ENCODE peak calls at places on chromosomes 6 and 20, in four cellular contexts. X is AG04449, F is neuronal stem cell, E is foreskin fibroblast. M is an unnamed sample.

GRCh38 chr6:31336872-31337496 is 20.0 kb downstream of the HLA-B start:
- DNase-seq in X (no peak), F (no peak), E (no peak), M (no peak)

GRCh38 chr6:41053056-41053455 is at the start of gene APOBEC2:
- DNase-seq in X (no peak), F (no peak), E (no peak), M (no peak)

GRCh38 chr6:135144678-135145508 is 36.2 kb upstream of the MYB start:
- DNase-seq in X (no peak), F (no peak), E (peak), M (no peak)

GRCh38 chr6:26065952-26066380 is 21.3 kb upstream of the HFE start:
- DNase-seq in X (no peak), F (peak), E (peak), M (no peak)

GRCh38 chr6:118896339-118897136 is 2.6 kb downstream of the ASF1A start:
- DNase-seq in X (no peak), F (no peak), E (peak), M (no peak)

GRCh38 chr6:108746411-108746810 is 101.8 kb upstream of the ARMC2 start:
- DNase-seq in X (no peak), F (no peak), E (no peak), M (no peak)

GRCh38 chr6:29992792-29993191 is 50.5 kb downstream of the HLA-A start:
- DNase-seq in X (no peak), F (no peak), E (peak), M (no peak)

GRCh38 chr6:132993738-132994137 is 179.4 kb downstream of the RPS12 start:
- DNase-seq in X (no peak), F (no peak), E (no peak), M (no peak)

GRCh38 chr6:128515550-128516513 is 4.6 kb downstream of the PTPRK start:
- DNase-seq in X (no peak), F (no peak), E (peak), M (no peak)

GRCh38 chr6:135090819-135091218 is 36.2 kb upstream of the HBS1L start:
- DNase-seq in X (no peak), F (no peak), E (no peak), M (no peak)

GRCh38 chr6:127266892-127267741 is 453 bp downstream of the RNF146 start:
- DNase-seq in X (no peak), F (peak), E (peak), M (no peak)

GRCh38 chr6:159790149-159790946 is at the start of gene MRPL18:
- DNase-seq in X (peak), F (peak), E (peak), M (peak)

GRCh38 chr6:83152913-83153312 is 40.2 kb downstream of the PGM3 start:
- DNase-seq in X (no peak), F (peak), E (no peak), M (no peak)

GRCh38 chr20:50491926-50492634 is 18.1 kb upstream of the PTPN1 start:
- DNase-seq in X (no peak), F (no peak), E (no peak), M (no peak)

GRCh38 chr6:163635731-163636344 is 221.3 kb downstream of the QKI start:
- DNase-seq in X (no peak), F (no peak), E (no peak), M (no peak)

GRCh38 chr20:7770578-7770977 is 169.7 kb downstream of the HAO1 start:
- DNase-seq in X (no peak), F (no peak), E (peak), M (peak)
- H3K4me3 ChIP-seq in X (no peak), F (no peak), E (no peak), M (no peak)

DNA sequence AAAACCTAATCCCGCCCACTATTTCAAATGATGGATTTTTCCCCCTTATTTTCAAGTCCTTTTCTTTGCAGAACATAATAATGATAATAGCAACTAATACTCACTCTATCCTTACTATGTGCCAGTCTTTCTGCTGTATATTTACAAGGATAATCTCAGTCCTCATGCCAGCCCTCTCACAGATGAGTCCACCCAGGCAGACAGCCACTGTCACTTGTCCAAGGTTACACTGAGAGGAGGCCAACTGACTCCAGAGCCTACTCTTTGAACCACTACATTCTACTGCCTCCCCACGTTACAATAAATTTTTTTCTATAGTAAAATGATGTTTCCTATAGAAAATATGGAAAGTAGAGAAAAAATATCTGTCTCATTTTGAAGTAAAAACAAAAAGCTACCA is 30.9 kb downstream of the ELOVL5 start:
- DNase-seq in X (no peak), F (no peak), E (no peak), M (no peak)
- H3K4me3 ChIP-seq in X (no peak), F (no peak), E (no peak), M (no peak)

DNA sequence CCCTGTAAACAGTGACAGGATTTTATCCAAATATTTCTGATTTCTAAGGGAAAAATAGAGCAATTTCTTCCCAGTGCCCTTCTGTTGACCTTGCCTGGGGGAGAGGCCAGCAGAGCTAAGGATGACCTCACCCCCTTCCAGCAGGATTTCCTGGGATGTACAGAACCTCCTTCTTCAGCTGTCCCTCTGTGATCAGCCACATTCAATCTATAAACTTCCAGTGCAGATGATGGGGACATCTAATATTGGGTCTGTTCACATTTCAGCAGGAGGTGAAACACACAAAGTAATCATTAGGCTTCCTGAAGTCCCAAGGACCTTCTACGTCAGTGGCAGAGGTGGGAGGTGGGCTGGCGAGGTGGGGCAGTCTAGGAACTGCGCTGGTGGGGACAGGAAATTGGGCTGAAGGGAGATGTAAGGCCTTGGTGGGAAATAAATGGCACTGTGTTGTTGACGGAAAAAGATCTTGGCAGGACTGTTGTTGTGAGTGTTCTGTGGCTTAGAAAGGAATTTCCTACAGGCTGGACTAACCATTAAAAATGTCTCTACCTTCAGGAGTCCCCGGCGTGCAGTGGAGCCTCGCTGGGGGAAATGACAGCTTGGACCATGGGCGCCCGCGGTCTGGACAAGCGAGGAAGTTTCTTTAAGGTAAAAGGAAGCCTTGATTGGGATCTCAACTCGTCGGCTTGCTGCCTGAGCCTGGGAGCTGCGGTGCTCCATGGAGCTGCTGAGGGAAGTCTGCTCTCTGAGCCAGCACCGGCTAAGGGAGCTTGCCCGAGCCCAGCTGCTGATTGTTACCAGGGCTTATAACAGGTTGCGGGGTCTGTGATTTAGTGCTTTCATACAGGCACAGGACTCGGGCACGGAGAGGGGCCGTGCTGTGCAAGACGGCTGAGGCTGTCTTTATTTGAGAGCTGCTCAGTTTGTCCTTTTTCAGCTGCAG is 127.9 kb upstream of the NAA20 start:
- DNase-seq in X (no peak), F (no peak), E (peak), M (peak)
- H3K4me3 ChIP-seq in X (peak), F (no peak), E (peak), M (peak)

GRCh38 chr20:18258126-18258860 is 30.0 kb upstream of the ZNF133 start:
- DNase-seq in X (no peak), F (no peak), E (peak), M (no peak)

GRCh38 chr20:18255526-18255925 is 32.8 kb upstream of the ZNF133 start:
- DNase-seq in X (no peak), F (no peak), E (no peak), M (no peak)

GRCh38 chr20:18263723-18264122 is 24.6 kb upstream of the ZNF133 start:
- DNase-seq in X (no peak), F (no peak), E (no peak), M (no peak)

GRCh38 chr20:18256440-18257090 is 31.8 kb upstream of the ZNF133 start:
- DNase-seq in X (no peak), F (no peak), E (no peak), M (no peak)

GRCh38 chr20:18259730-18260129 is 28.6 kb upstream of the ZNF133 start:
- DNase-seq in X (no peak), F (no peak), E (no peak), M (no peak)
- H3K4me3 ChIP-seq in X (no peak), F (no peak), E (no peak), M (no peak)

DNA sequence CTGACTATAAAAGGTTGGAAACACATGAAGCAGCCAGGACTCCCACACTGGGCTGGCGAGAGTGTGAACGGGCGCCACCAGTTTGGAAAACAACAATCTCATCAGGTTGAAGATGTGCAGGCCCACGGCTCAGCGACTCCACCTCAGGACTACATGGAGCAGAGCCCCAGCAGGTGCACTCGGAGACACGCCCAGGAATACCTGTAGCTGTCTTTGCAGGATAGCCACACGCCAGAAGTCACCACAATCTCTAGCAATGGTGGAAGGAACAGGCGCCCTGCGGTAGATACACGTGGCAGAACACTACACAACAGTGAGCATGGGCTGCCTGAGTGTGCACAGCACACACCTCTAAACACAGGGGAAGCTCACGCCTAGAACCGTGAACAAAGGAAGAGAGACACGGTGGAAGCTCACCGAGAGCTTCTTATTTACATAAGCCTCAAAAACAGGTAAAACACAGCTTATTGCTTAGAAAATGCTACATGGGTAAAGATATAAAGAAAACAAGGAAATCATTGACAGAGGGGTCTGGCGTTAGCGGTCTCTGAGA is 28.7 kb upstream of the RPS6KA2 start:
- DNase-seq in X (no peak), F (no peak), E (no peak), M (no peak)
- H3K4me3 ChIP-seq in X (no peak), F (peak), E (no peak), M (no peak)

GRCh38 chr6:38261626-38262025 is 378.1 kb downstream of the BTBD9 start:
- DNase-seq in X (no peak), F (no peak), E (peak), M (no peak)
- H3K4me3 ChIP-seq in X (no peak), F (no peak), E (no peak), M (no peak)

GRCh38 chr20:37347347-37347823 is 1.4 kb downstream of the SRC start:
- DNase-seq in X (no peak), F (no peak), E (no peak), M (no peak)
- H3K4me3 ChIP-seq in X (peak), F (no peak), E (peak), M (no peak)

GRCh38 chr6:27593200-27593818 is 120.4 kb upstream of the ZNF184 start:
- DNase-seq in X (no peak), F (no peak), E (peak), M (no peak)

GRCh38 chr6:27591660-27592059 is 118.8 kb upstream of the ZNF184 start:
- DNase-seq in X (no peak), F (peak), E (peak), M (no peak)

GRCh38 chr6:27592107-27592480 is 119.2 kb upstream of the ZNF184 start:
- DNase-seq in X (no peak), F (no peak), E (no peak), M (no peak)

GRCh38 chr6:27593861-27594260 is 121.0 kb upstream of the ZNF184 start:
- DNase-seq in X (no peak), F (no peak), E (no peak), M (no peak)

GRCh38 chr6:27592481-27593199 is 119.7 kb upstream of the ZNF184 start:
- DNase-seq in X (peak), F (peak), E (peak), M (no peak)
- H3K4me3 ChIP-seq in X (peak), F (peak), E (peak), M (peak)